ENCODE peak calls at places on chromosome 4, in four cellular contexts. V is HepG2, L is H1, X is K562. Z is an unnamed sample.

GRCh38 chr4:9765091-9765490 is 16.3 kb upstream of the DRD5 start:
- DNase-seq in V (peak; percentile 15), L (no peak), X (peak; percentile 11), Z (peak; percentile 23)

GRCh38 chr4:100168521-100168920 is 21.7 kb downstream of the DDIT4L start:
- DNase-seq in V (no peak), L (no peak), X (no peak), Z (no peak)

GRCh38 chr4:85783483-85783882 is 308.5 kb downstream of the ARHGAP24 start:
- DNase-seq in V (no peak), L (no peak), X (no peak), Z (no peak)

GRCh38 chr4:102518703-102519131 is 17.6 kb downstream of the NFKB1 start:
- DNase-seq in V (no peak), L (no peak), X (no peak), Z (no peak)

GRCh38 chr4:109368661-109369060 is 65.0 kb upstream of the SEC24B start:
- DNase-seq in V (no peak), L (no peak), X (no peak), Z (no peak)

GRCh38 chr4:94339779-94340178 is 2.9 kb downstream of the HPGDS start:
- DNase-seq in V (no peak), L (no peak), X (no peak), Z (no peak)

GRCh38 chr4:56757270-56757746 is 64.2 kb downstream of the SPINK2 start:
- DNase-seq in V (no peak), L (no peak), X (no peak), Z (no peak)

GRCh38 chr4:89836031-89836777 is 757 bp downstream of the SNCA start:
- DNase-seq in V (no peak), L (no peak), X (peak; percentile 12), Z (peak; percentile 63)

GRCh38 chr4:7034262-7035081 is 8.7 kb upstream of the TADA2B start:
- DNase-seq in V (peak; percentile 91), L (no peak), X (no peak), Z (no peak)

GRCh38 chr4:99714179-99714578 is 56.6 kb upstream of the C4orf54 start:
- DNase-seq in V (no peak), L (no peak), X (no peak), Z (no peak)

GRCh38 chr4:142645478-142646108 is 200.5 kb downstream of the INPP4B start:
- DNase-seq in V (no peak), L (no peak), X (no peak), Z (no peak)

GRCh38 chr4:72712997-72713396 is 144.0 kb upstream of the ADAMTS3 start:
- DNase-seq in V (no peak), L (no peak), X (no peak), Z (no peak)

GRCh38 chr4:103400405-103400804 is 202.3 kb upstream of the CENPE start:
- DNase-seq in V (peak; percentile 38), L (no peak), X (no peak), Z (no peak)

GRCh38 chr4:4182835-4183568 is 43.7 kb downstream of the OTOP1 start:
- DNase-seq in V (peak; percentile 57), L (peak; percentile 39), X (peak; percentile 61), Z (peak; percentile 21)

GRCh38 chr4:17165256-17165655 is 266.8 kb upstream of the LDB2 start:
- DNase-seq in V (no peak), L (no peak), X (no peak), Z (no peak)

GRCh38 chr4:152815078-152815477 is 35.3 kb downstream of the ARFIP1 start:
- DNase-seq in V (peak; percentile 10), L (no peak), X (no peak), Z (no peak)

GRCh38 chr4:87060957-87061356 is 126.1 kb downstream of the AFF1 start:
- DNase-seq in V (no peak), L (no peak), X (no peak), Z (no peak)

GRCh38 chr4:81031389-81032173 is 1.1 kb downstream of the BMP3 start:
- DNase-seq in V (no peak), L (no peak), X (no peak), Z (peak; percentile 8)

GRCh38 chr4:113316879-113317278 is 267.4 kb downstream of the ANK2 start:
- DNase-seq in V (no peak), L (no peak), X (no peak), Z (peak; percentile 20)

GRCh38 chr4:124640037-124640730 is 72.3 kb downstream of the ANKRD50 start:
- DNase-seq in V (no peak), L (no peak), X (no peak), Z (no peak)

GRCh38 chr4:56213543-56213942 is 173.7 kb downstream of the AASDH start:
- DNase-seq in V (no peak), L (no peak), X (no peak), Z (no peak)

GRCh38 chr4:165580379-165580905 is 201.6 kb downstream of the CPE start:
- DNase-seq in V (no peak), L (no peak), X (no peak), Z (no peak)

GRCh38 chr4:113997206-113997605 is 17.8 kb upstream of the ARSJ start:
- DNase-seq in V (no peak), L (no peak), X (no peak), Z (no peak)

GRCh38 chr4:2343476-2343875 is 75.0 kb downstream of the ZFYVE28 start:
- DNase-seq in V (no peak), L (no peak), X (no peak), Z (no peak)

GRCh38 chr4:87565746-87566145 is 36.6 kb upstream of the SPARCL1 start:
- DNase-seq in V (no peak), L (no peak), X (no peak), Z (no peak)

GRCh38 chr4:189117426-189117825 is 823.2 kb upstream of the FRG1 start:
- DNase-seq in V (no peak), L (no peak), X (no peak), Z (no peak)

GRCh38 chr4:35820026-35820425 is 424.3 kb downstream of the ARAP2 start:
- DNase-seq in V (no peak), L (no peak), X (no peak), Z (no peak)

GRCh38 chr4:169492436-169493163 is 119.8 kb downstream of the NEK1 start:
- DNase-seq in V (peak; percentile 39), L (peak; percentile 10), X (peak; percentile 42), Z (peak; percentile 33)

GRCh38 chr4:128225148-128225547 is 62.5 kb downstream of the PGRMC2 start:
- DNase-seq in V (no peak), L (no peak), X (no peak), Z (no peak)

GRCh38 chr4:145541266-145541770 is 59.7 kb downstream of the SMAD1 start:
- DNase-seq in V (no peak), L (no peak), X (no peak), Z (no peak)

GRCh38 chr4:108171541-108172230 is 3.0 kb upstream of the LEF1 start:
- DNase-seq in V (no peak), L (no peak), X (no peak), Z (peak; percentile 27)

GRCh38 chr4:152094851-152095700 is 334.3 kb upstream of the GATB start:
- DNase-seq in V (no peak), L (no peak), X (no peak), Z (no peak)

GRCh38 chr4:25723409-25723808 is 67.8 kb downstream of the SLC34A2 start:
- DNase-seq in V (no peak), L (no peak), X (no peak), Z (no peak)

GRCh38 chr4:188275686-188276085 is 136.4 kb downstream of the TRIML1 start:
- DNase-seq in V (no peak), L (no peak), X (no peak), Z (no peak)

GRCh38 chr4:106624674-106625073 is 256.1 kb upstream of the GIMD1 start:
- DNase-seq in V (no peak), L (no peak), X (no peak), Z (no peak)

GRCh38 chr4:113406723-113407016 is 354.9 kb downstream of the CAMK2D start:
- DNase-seq in V (no peak), L (no peak), X (no peak), Z (no peak)

GRCh38 chr4:111475696-111476095 is 669.6 kb upstream of the FAM241A start:
- DNase-seq in V (no peak), L (no peak), X (no peak), Z (no peak)

GRCh38 chr4:48047421-48047844 is 30.9 kb downstream of the NIPAL1 start:
- DNase-seq in V (no peak), L (no peak), X (no peak), Z (no peak)

GRCh38 chr4:158710814-158711213 is 12.4 kb downstream of the PPID start:
- DNase-seq in V (no peak), L (no peak), X (no peak), Z (no peak)

GRCh38 chr4:53558061-53558801 is 33.1 kb downstream of the LNX1 start:
- DNase-seq in V (no peak), L (no peak), X (no peak), Z (no peak)
- TF ChIP-seq POLR2AphosphoS5 in V (no peak), L (no peak), X (no peak), Z (no peak)

GRCh38 chr4:40564815-40565505 is 64.7 kb downstream of the RBM47 start:
- DNase-seq in V (no peak), L (no peak), X (no peak), Z (no peak)
- TF ChIP-seq RFX5 in V (no peak), L (no peak), X (no peak), Z (no peak)

GRCh38 chr4:104421576-104421975 is 73.1 kb downstream of the CXXC4 start:
- DNase-seq in V (no peak), L (no peak), X (no peak), Z (no peak)
- TF ChIP-seq POLR2AphosphoS5 in V (no peak), L (no peak), X (no peak), Z (no peak)

GRCh38 chr4:121764702-121765367 is at the start of gene SMIM43:
- DNase-seq in V (no peak), L (no peak), X (no peak), Z (peak; percentile 32)
- TF ChIP-seq RFX5 in V (no peak), L (no peak), X (no peak), Z (no peak)